ENCODE peak calls at places on chromosomes 6 and 20, in six cellular contexts. One of them, this sample, is unnamed.

GRCh38 chr6:56223995-56224394 is 23.4 kb downstream of the COL21A1 start:
- DNase-seq in OCI-LY7: no peak
- DNase-seq in T-helper 2 cell: no peak
- DNase-seq in mammary epithelial cell: peak; percentile 83
- DNase-seq in aorta: no peak
- DNase-seq in NCI-H345: no peak
- DNase-seq in this sample: no peak

GRCh38 chr6:27129917-27130316 is 117.6 kb upstream of the PRSS16 start:
- DNase-seq in OCI-LY7: no peak
- DNase-seq in T-helper 2 cell: no peak
- DNase-seq in mammary epithelial cell: no peak
- DNase-seq in aorta: no peak
- DNase-seq in NCI-H345: no peak
- DNase-seq in this sample: no peak

GRCh38 chr6:39882567-39882953 is 51.7 kb downstream of the MOCS1 start:
- DNase-seq in OCI-LY7: no peak
- DNase-seq in T-helper 2 cell: no peak
- DNase-seq in mammary epithelial cell: no peak
- DNase-seq in aorta: peak; percentile 93
- DNase-seq in NCI-H345: no peak
- DNase-seq in this sample: peak; percentile 80

GRCh38 chr6:13486679-13487121 is 700 bp downstream of the GFOD1 start:
- DNase-seq in OCI-LY7: peak; percentile 80
- DNase-seq in T-helper 2 cell: peak; percentile 46
- DNase-seq in mammary epithelial cell: peak; percentile 64
- DNase-seq in aorta: peak; percentile 78
- DNase-seq in NCI-H345: no peak
- DNase-seq in this sample: peak; percentile 71

GRCh38 chr20:8394308-8394945 is 262.4 kb downstream of the PLCB1 start:
- DNase-seq in OCI-LY7: peak; percentile 29
- DNase-seq in T-helper 2 cell: no peak
- DNase-seq in mammary epithelial cell: peak; percentile 26
- DNase-seq in aorta: no peak
- DNase-seq in NCI-H345: no peak
- DNase-seq in this sample: no peak

GRCh38 chr6:53474010-53474409 is 70.9 kb downstream of the GCLC start:
- DNase-seq in OCI-LY7: no peak
- DNase-seq in T-helper 2 cell: no peak
- DNase-seq in mammary epithelial cell: peak; percentile 21
- DNase-seq in aorta: no peak
- DNase-seq in NCI-H345: no peak
- DNase-seq in this sample: no peak

GRCh38 chr20:7980332-7981046 is 39.1 kb downstream of the TMX4 start:
- DNase-seq in OCI-LY7: peak; percentile 36
- DNase-seq in T-helper 2 cell: no peak
- DNase-seq in mammary epithelial cell: peak; percentile 50
- DNase-seq in aorta: no peak
- DNase-seq in NCI-H345: peak; percentile 23
- DNase-seq in this sample: peak; percentile 52

GRCh38 chr6:119077643-119078448 is 618 bp downstream of the FAM184A start:
- DNase-seq in OCI-LY7: no peak
- DNase-seq in T-helper 2 cell: peak; percentile 12
- DNase-seq in mammary epithelial cell: peak; percentile 18
- DNase-seq in aorta: no peak
- DNase-seq in NCI-H345: peak; percentile 65
- DNase-seq in this sample: peak; percentile 77

GRCh38 chr6:71602385-71602949 is 283.9 kb upstream of the RIMS1 start:
- DNase-seq in OCI-LY7: no peak
- DNase-seq in T-helper 2 cell: no peak
- DNase-seq in mammary epithelial cell: peak; percentile 86
- DNase-seq in aorta: no peak
- DNase-seq in NCI-H345: no peak
- DNase-seq in this sample: no peak

GRCh38 chr20:24616258-24617079 is 147.0 kb downstream of the SYNDIG1 start:
- DNase-seq in OCI-LY7: no peak
- DNase-seq in T-helper 2 cell: no peak
- DNase-seq in mammary epithelial cell: no peak
- DNase-seq in aorta: no peak
- DNase-seq in NCI-H345: peak; percentile 10
- DNase-seq in this sample: no peak

This sample was measured in left kidney.